ENCODE peak calls at places on chromosomes 12 and 14, in four cellular contexts. C is HepG2, F is GM12891, X is H1. L is an unnamed sample.

GRCh38 chr12:50924439-50925341 is 27.7 kb upstream of the HIGD1C start:
- DNase-seq in C (peak), F (peak), X (no peak), L (peak)

GRCh38 chr14:56205906-56206305 is 87.7 kb downstream of the PELI2 start:
- DNase-seq in C (no peak), F (no peak), X (no peak), L (no peak)

GRCh38 chr12:80677994-80678393 is 29.4 kb upstream of the MYF6 start:
- DNase-seq in C (no peak), F (no peak), X (no peak), L (no peak)

GRCh38 chr12:15581006-15581405 is 208.2 kb downstream of the EPS8 start:
- DNase-seq in C (no peak), F (no peak), X (no peak), L (no peak)

GRCh38 chr12:116749884-116750283 is 11.8 kb downstream of the RNFT2 start:
- DNase-seq in C (no peak), F (no peak), X (no peak), L (no peak)

GRCh38 chr14:68795602-68796417 is 2.9 kb upstream of the ZFP36L1 start:
- DNase-seq in C (peak), F (no peak), X (peak), L (no peak)

GRCh38 chr12:120137833-120138232 is 21.3 kb upstream of the RAB35 start:
- DNase-seq in C (no peak), F (no peak), X (no peak), L (no peak)

GRCh38 chr14:93717222-93717967 is 70.9 kb downstream of the PRIMA1 start:
- DNase-seq in C (no peak), F (no peak), X (no peak), L (no peak)

GRCh38 chr12:11797317-11797913 is 147.9 kb downstream of the ETV6 start:
- DNase-seq in C (peak), F (no peak), X (no peak), L (no peak)

GRCh38 chr12:75560167-75560566 is 48.8 kb upstream of the KRR1 start:
- DNase-seq in C (peak), F (no peak), X (no peak), L (no peak)

GRCh38 chr12:108591267-108591980 is 6.5 kb downstream of the TMEM119 start:
- DNase-seq in C (no peak), F (no peak), X (no peak), L (no peak)

GRCh38 chr12:91951571-91951970 is 194.1 kb downstream of the BTG1 start:
- DNase-seq in C (no peak), F (no peak), X (no peak), L (no peak)

GRCh38 chr12:2776129-2776806 is 18.5 kb upstream of the FKBP4 start:
- DNase-seq in C (no peak), F (no peak), X (no peak), L (no peak)

GRCh38 chr12:89450922-89451321 is 73.7 kb downstream of the GALNT4 start:
- DNase-seq in C (peak), F (no peak), X (no peak), L (no peak)

GRCh38 chr12:47811581-47812484 is 7.9 kb downstream of the HDAC7 start:
- DNase-seq in C (no peak), F (no peak), X (no peak), L (no peak)

GRCh38 chr12:28486521-28486920 is 296.3 kb downstream of the CCDC91 start:
- DNase-seq in C (no peak), F (no peak), X (no peak), L (no peak)

GRCh38 chr14:104732355-104732804 is 8.4 kb downstream of the ADSS1 start:
- DNase-seq in C (no peak), F (no peak), X (no peak), L (no peak)

GRCh38 chr12:9870311-9870866 is 1.2 kb upstream of the CLEC2B start:
- DNase-seq in C (no peak), F (no peak), X (no peak), L (no peak)

GRCh38 chr14:34035177-34035933 is 84.5 kb upstream of the EGLN3 start:
- DNase-seq in C (peak), F (no peak), X (no peak), L (no peak)

GRCh38 chr14:77565289-77566081 is 51.0 kb downstream of the SPTLC2 start:
- DNase-seq in C (no peak), F (no peak), X (no peak), L (no peak)

GRCh38 chr14:96349286-96350075 is 13.7 kb downstream of the ATG2B start:
- DNase-seq in C (no peak), F (no peak), X (no peak), L (no peak)

GRCh38 chr14:96354246-96354645 is 8.9 kb downstream of the ATG2B start:
- DNase-seq in C (no peak), F (no peak), X (no peak), L (no peak)

GRCh38 chr14:96357216-96357615 is 5.9 kb downstream of the ATG2B start:
- DNase-seq in C (no peak), F (no peak), X (no peak), L (no peak)

GRCh38 chr14:96352708-96353107 is 10.4 kb downstream of the ATG2B start:
- DNase-seq in C (no peak), F (no peak), X (no peak), L (no peak)

DNA sequence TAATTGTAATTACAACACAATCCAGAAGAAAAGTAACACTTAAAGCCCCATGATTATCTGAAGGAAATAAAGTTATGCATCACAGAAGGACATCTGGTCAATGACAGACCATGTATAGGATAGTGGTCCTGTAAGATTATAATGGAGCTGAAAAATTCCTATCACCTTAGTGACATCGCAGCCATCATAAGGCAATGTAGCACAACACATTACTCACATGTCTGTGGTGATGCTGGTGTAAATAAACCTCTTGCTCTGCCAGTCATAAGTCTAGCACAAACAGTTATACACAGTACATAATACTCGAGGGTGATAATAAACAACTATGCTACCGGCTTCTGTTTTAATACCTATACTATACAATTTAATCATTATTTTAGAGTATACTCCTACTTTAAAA is 11.2 kb downstream of the ATG2B start:
- DNase-seq in C (no peak), F (no peak), X (no peak), L (no peak)
- TF ChIP-seq TAF1 in C (no peak), F (no peak), X (no peak), L (no peak)

GRCh38 chr14:106417224-106418049 is 891.1 kb downstream of the TMEM121 start:
- DNase-seq in C (peak), F (peak), X (peak), L (peak)

GRCh38 chr14:106419432-106419831 is 893.0 kb downstream of the TMEM121 start:
- DNase-seq in C (no peak), F (no peak), X (no peak), L (no peak)

GRCh38 chr14:106422066-106422465 is 895.7 kb downstream of the TMEM121 start:
- DNase-seq in C (no peak), F (no peak), X (no peak), L (no peak)
- TF ChIP-seq TAF1 in C (no peak), F (no peak), X (no peak), L (no peak)

GRCh38 chr12:123621619-123622530 is 11.6 kb downstream of the EIF2B1 start:
- DNase-seq in C (no peak), F (no peak), X (no peak), L (no peak)
- TF ChIP-seq TAF1 in C (no peak), F (no peak), X (no peak), L (no peak)

DNA sequence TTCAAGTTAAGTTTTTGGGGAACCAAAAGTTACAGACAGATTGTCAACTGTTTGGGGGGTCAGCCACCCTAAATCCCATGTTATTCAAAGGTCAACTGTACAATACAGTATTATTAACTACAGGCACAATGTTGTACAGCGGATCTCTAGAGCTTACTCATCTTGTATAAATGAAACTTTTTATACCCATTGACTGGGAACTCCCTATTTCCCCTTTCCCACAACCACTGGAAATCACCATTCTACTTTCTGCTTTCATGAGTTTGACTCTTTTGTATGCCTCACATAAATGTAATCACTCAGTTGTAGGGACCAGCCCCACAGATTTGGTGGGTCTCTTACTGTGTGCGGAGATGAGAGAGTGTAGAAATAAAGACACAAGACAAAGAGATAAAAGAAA is 57.8 kb downstream of the SLCO1B3 start:
- DNase-seq in C (no peak), F (no peak), X (no peak), L (no peak)
- TF ChIP-seq TAF1 in C (no peak), F (no peak), X (no peak), L (no peak)

L was measured in GM12892.